ENCODE peak calls at places on chromosomes 4 and X, in six cellular contexts. One of them, this sample, is unnamed.

GRCh38 chr4:152352215-152352614 is 183.7 kb downstream of the FBXW7 start:
- DNase-seq in EH: no peak
- DNase-seq in HCT116: no peak
- DNase-seq in activated effector memory CD4-positive, alpha-beta T cell treated with anti-CD3 and anti-CD28 coated beads, Interleukin-2, amount 50 U/mL, for 16 hours: no peak
- DNase-seq in H7: no peak
- DNase-seq in OCI-M1: no peak
- DNase-seq in this sample: no peak

GRCh38 chr4:39591290-39591689 is 47.4 kb downstream of the SMIM14 start:
- DNase-seq in EH: no peak
- DNase-seq in HCT116: no peak
- DNase-seq in activated effector memory CD4-positive, alpha-beta T cell treated with anti-CD3 and anti-CD28 coated beads, Interleukin-2, amount 50 U/mL, for 16 hours: no peak
- DNase-seq in H7: no peak
- DNase-seq in OCI-M1: peak
- DNase-seq in this sample: peak

GRCh38 chrX:9650091-9650490 is 115.6 kb downstream of the GPR143 start:
- DNase-seq in EH: no peak
- DNase-seq in HCT116: no peak
- DNase-seq in activated effector memory CD4-positive, alpha-beta T cell treated with anti-CD3 and anti-CD28 coated beads, Interleukin-2, amount 50 U/mL, for 16 hours: no peak
- DNase-seq in H7: no peak
- DNase-seq in OCI-M1: no peak
- DNase-seq in this sample: no peak

GRCh38 chr4:7396186-7396585 is 38.5 kb downstream of the PSAPL1 start:
- DNase-seq in EH: no peak
- DNase-seq in HCT116: no peak
- DNase-seq in activated effector memory CD4-positive, alpha-beta T cell treated with anti-CD3 and anti-CD28 coated beads, Interleukin-2, amount 50 U/mL, for 16 hours: peak
- DNase-seq in H7: no peak
- DNase-seq in OCI-M1: no peak
- DNase-seq in this sample: no peak

GRCh38 chr4:133524369-133524768 is 375.3 kb downstream of the PCDH10 start:
- DNase-seq in EH: peak
- DNase-seq in HCT116: no peak
- DNase-seq in activated effector memory CD4-positive, alpha-beta T cell treated with anti-CD3 and anti-CD28 coated beads, Interleukin-2, amount 50 U/mL, for 16 hours: no peak
- DNase-seq in H7: no peak
- DNase-seq in OCI-M1: no peak
- DNase-seq in this sample: no peak

GRCh38 chrX:9897761-9898161 is 69.4 kb upstream of the CLDN34 start:
- DNase-seq in EH: peak
- DNase-seq in HCT116: no peak
- DNase-seq in activated effector memory CD4-positive, alpha-beta T cell treated with anti-CD3 and anti-CD28 coated beads, Interleukin-2, amount 50 U/mL, for 16 hours: no peak
- DNase-seq in H7: no peak
- DNase-seq in OCI-M1: no peak
- DNase-seq in this sample: no peak

GRCh38 chr4:1533501-1534064 is 127.3 kb upstream of the NKX1-1 start:
- DNase-seq in EH: peak
- DNase-seq in HCT116: no peak
- DNase-seq in activated effector memory CD4-positive, alpha-beta T cell treated with anti-CD3 and anti-CD28 coated beads, Interleukin-2, amount 50 U/mL, for 16 hours: no peak
- DNase-seq in H7: no peak
- DNase-seq in OCI-M1: no peak
- DNase-seq in this sample: no peak

GRCh38 chr4:100026066-100026465 is 76.0 kb upstream of the H2AZ1 start:
- DNase-seq in EH: no peak
- DNase-seq in HCT116: no peak
- DNase-seq in activated effector memory CD4-positive, alpha-beta T cell treated with anti-CD3 and anti-CD28 coated beads, Interleukin-2, amount 50 U/mL, for 16 hours: no peak
- DNase-seq in H7: no peak
- DNase-seq in OCI-M1: no peak
- DNase-seq in this sample: no peak

GRCh38 chr4:155207534-155208257 is 740 bp upstream of the NPY2R start:
- DNase-seq in EH: no peak
- DNase-seq in HCT116: no peak
- DNase-seq in activated effector memory CD4-positive, alpha-beta T cell treated with anti-CD3 and anti-CD28 coated beads, Interleukin-2, amount 50 U/mL, for 16 hours: no peak
- DNase-seq in H7: peak
- DNase-seq in OCI-M1: no peak
- DNase-seq in this sample: peak

GRCh38 chr4:169859366-169860216 is 101.8 kb upstream of the HPF1 start:
- DNase-seq in EH: no peak
- DNase-seq in HCT116: no peak
- DNase-seq in activated effector memory CD4-positive, alpha-beta T cell treated with anti-CD3 and anti-CD28 coated beads, Interleukin-2, amount 50 U/mL, for 16 hours: no peak
- DNase-seq in H7: no peak
- DNase-seq in OCI-M1: no peak
- DNase-seq in this sample: no peak

GRCh38 chr4:23999714-24000113 is 109.9 kb upstream of the PPARGC1A start:
- DNase-seq in EH: peak
- DNase-seq in HCT116: no peak
- DNase-seq in activated effector memory CD4-positive, alpha-beta T cell treated with anti-CD3 and anti-CD28 coated beads, Interleukin-2, amount 50 U/mL, for 16 hours: no peak
- DNase-seq in H7: no peak
- DNase-seq in OCI-M1: no peak
- DNase-seq in this sample: no peak

GRCh38 chr4:83328486-83328885 is 6.2 kb downstream of the HPSE start:
- DNase-seq in EH: peak
- DNase-seq in HCT116: no peak
- DNase-seq in activated effector memory CD4-positive, alpha-beta T cell treated with anti-CD3 and anti-CD28 coated beads, Interleukin-2, amount 50 U/mL, for 16 hours: no peak
- DNase-seq in H7: peak
- DNase-seq in OCI-M1: peak
- DNase-seq in this sample: no peak

GRCh38 chr4:106796866-106797265 is 239.2 kb downstream of the DKK2 start:
- DNase-seq in EH: peak
- DNase-seq in HCT116: no peak
- DNase-seq in activated effector memory CD4-positive, alpha-beta T cell treated with anti-CD3 and anti-CD28 coated beads, Interleukin-2, amount 50 U/mL, for 16 hours: no peak
- DNase-seq in H7: no peak
- DNase-seq in OCI-M1: no peak
- DNase-seq in this sample: no peak

GRCh38 chrX:17559728-17560379 is 177.4 kb upstream of the SCML1 start:
- DNase-seq in EH: peak
- DNase-seq in HCT116: peak
- DNase-seq in activated effector memory CD4-positive, alpha-beta T cell treated with anti-CD3 and anti-CD28 coated beads, Interleukin-2, amount 50 U/mL, for 16 hours: no peak
- DNase-seq in H7: peak
- DNase-seq in OCI-M1: peak
- DNase-seq in this sample: peak

GRCh38 chr4:74446896-74447295 is 2.0 kb downstream of the AREG start:
- DNase-seq in EH: no peak
- DNase-seq in HCT116: no peak
- DNase-seq in activated effector memory CD4-positive, alpha-beta T cell treated with anti-CD3 and anti-CD28 coated beads, Interleukin-2, amount 50 U/mL, for 16 hours: no peak
- DNase-seq in H7: no peak
- DNase-seq in OCI-M1: no peak
- DNase-seq in this sample: no peak

GRCh38 chrX:47643926-47644325 is 6.4 kb downstream of the ELK1 start:
- DNase-seq in EH: peak
- DNase-seq in HCT116: no peak
- DNase-seq in activated effector memory CD4-positive, alpha-beta T cell treated with anti-CD3 and anti-CD28 coated beads, Interleukin-2, amount 50 U/mL, for 16 hours: no peak
- DNase-seq in H7: peak
- DNase-seq in OCI-M1: no peak
- DNase-seq in this sample: peak

GRCh38 chrX:113512700-113513395 is 672.2 kb upstream of the AMOT start:
- DNase-seq in EH: peak
- DNase-seq in HCT116: peak
- DNase-seq in activated effector memory CD4-positive, alpha-beta T cell treated with anti-CD3 and anti-CD28 coated beads, Interleukin-2, amount 50 U/mL, for 16 hours: no peak
- DNase-seq in H7: no peak
- DNase-seq in OCI-M1: no peak
- DNase-seq in this sample: no peak

GRCh38 chr4:167232805-167233522 is 1.3 kb downstream of the SPOCK3 start:
- DNase-seq in EH: no peak
- DNase-seq in HCT116: no peak
- DNase-seq in activated effector memory CD4-positive, alpha-beta T cell treated with anti-CD3 and anti-CD28 coated beads, Interleukin-2, amount 50 U/mL, for 16 hours: no peak
- DNase-seq in H7: peak
- DNase-seq in OCI-M1: no peak
- DNase-seq in this sample: no peak

GRCh38 chr4:56060021-56060420 is 111.3 kb downstream of the CEP135 start:
- DNase-seq in EH: no peak
- DNase-seq in HCT116: no peak
- DNase-seq in activated effector memory CD4-positive, alpha-beta T cell treated with anti-CD3 and anti-CD28 coated beads, Interleukin-2, amount 50 U/mL, for 16 hours: no peak
- DNase-seq in H7: no peak
- DNase-seq in OCI-M1: no peak
- DNase-seq in this sample: no peak

GRCh38 chr4:156976147-156976546 is 4.5 kb upstream of the PDGFC start:
- DNase-seq in EH: peak
- DNase-seq in HCT116: no peak
- DNase-seq in activated effector memory CD4-positive, alpha-beta T cell treated with anti-CD3 and anti-CD28 coated beads, Interleukin-2, amount 50 U/mL, for 16 hours: no peak
- DNase-seq in H7: no peak
- DNase-seq in OCI-M1: no peak
- DNase-seq in this sample: no peak

GRCh38 chrX:4830880-4831557 is 1117.6 kb upstream of the PRKX start:
- DNase-seq in EH: no peak
- DNase-seq in HCT116: no peak
- DNase-seq in activated effector memory CD4-positive, alpha-beta T cell treated with anti-CD3 and anti-CD28 coated beads, Interleukin-2, amount 50 U/mL, for 16 hours: no peak
- DNase-seq in H7: no peak
- DNase-seq in OCI-M1: no peak
- DNase-seq in this sample: peak

This sample was measured in A549.